ENCODE peak calls at places on chromosomes 1 and 21, in ten cellular contexts. P is colonic mucosa; H is brain microvascular endothelial cell; F is coronary artery; X is GM12864; E is CD4-positive, alpha-beta memory T cell; L is cardiac fibroblast; W is fibroblast of lung; C is cardiac muscle cell; N is dorsolateral prefrontal cortex. V is an unnamed sample.

GRCh38 chr1:24957808-24958752 is 28.0 kb upstream of the RUNX3 start:
- DNase-seq in P (no peak), H (no peak), F (no peak), X (no peak), E (no peak), L (no peak), W (no peak), C (no peak), N (no peak), V (no peak)

GRCh38 chr1:204130989-204131892 is 20.6 kb downstream of the ETNK2 start:
- DNase-seq in P (no peak), H (peak; percentile 82), F (no peak), X (no peak), E (no peak), L (peak; percentile 90), W (peak; percentile 81), C (peak; percentile 91), N (no peak), V (peak; percentile 59)

GRCh38 chr1:152112101-152112884 is 3.0 kb downstream of the TCHH start:
- DNase-seq in P (peak; percentile 21), H (no peak), F (no peak), X (no peak), E (no peak), L (peak; percentile 22), W (peak; percentile 9), C (peak; percentile 39), N (peak; percentile 57), V (no peak)

GRCh38 chr1:212608956-212609700 is 567 bp downstream of the ATF3 start:
- DNase-seq in P (peak; percentile 58), H (no peak), F (peak; percentile 82), X (no peak), E (peak; percentile 67), L (peak; percentile 52), W (peak; percentile 56), C (peak; percentile 55), N (peak; percentile 50), V (no peak)

GRCh38 chr1:18324246-18324645 is 156.5 kb upstream of the KLHDC7A start:
- DNase-seq in P (no peak), H (no peak), F (no peak), X (no peak), E (no peak), L (no peak), W (no peak), C (no peak), N (no peak), V (no peak)

GRCh38 chr1:209742409-209743144 is 13.3 kb upstream of the TRAF3IP3 start:
- DNase-seq in P (no peak), H (peak; percentile 72), F (no peak), X (no peak), E (no peak), L (peak; percentile 76), W (peak; percentile 79), C (peak; percentile 67), N (no peak), V (peak; percentile 46)

GRCh38 chr1:93608188-93609109 is 73.2 kb downstream of the BCAR3 start:
- DNase-seq in P (no peak), H (no peak), F (no peak), X (no peak), E (no peak), L (peak; percentile 65), W (peak; percentile 46), C (peak; percentile 71), N (no peak), V (no peak)

GRCh38 chr1:221430133-221430960 is 311.5 kb downstream of the DUSP10 start:
- DNase-seq in P (no peak), H (peak; percentile 22), F (no peak), X (no peak), E (no peak), L (no peak), W (peak; percentile 32), C (no peak), N (no peak), V (no peak)

GRCh38 chr1:38004284-38005101 is 821 bp downstream of the FHL3 start:
- DNase-seq in P (no peak), H (no peak), F (no peak), X (no peak), E (no peak), L (no peak), W (no peak), C (peak; percentile 30), N (no peak), V (no peak)

GRCh38 chr21:44285547-44285992 is at the start of gene AIRE:
- DNase-seq in P (no peak), H (peak; percentile 21), F (no peak), X (no peak), E (no peak), L (no peak), W (no peak), C (no peak), N (no peak), V (no peak)

GRCh38 chr21:34632498-34632897 is 17.6 kb upstream of the RCAN1 start:
- DNase-seq in P (no peak), H (no peak), F (no peak), X (no peak), E (no peak), L (no peak), W (no peak), C (no peak), N (no peak), V (no peak)
- H3K4me3 ChIP-seq in P (no peak overlapping the region), H (no peak overlapping the region), F (no peak overlapping the region), X (no peak overlapping the region), E (no peak overlapping the region), L (no peak overlapping the region), W (no peak overlapping the region), C (no peak overlapping the region), N (no peak overlapping the region), V (no peak overlapping the region)

GRCh38 chr1:36988311-36988710 is 46.0 kb downstream of the GRIK3 start:
- DNase-seq in P (no peak), H (no peak), F (no peak), X (no peak), E (no peak), L (no peak), W (no peak), C (no peak), N (no peak), V (no peak)
- H3K4me3 ChIP-seq in P (no peak overlapping the region), H (no peak overlapping the region), F (no peak overlapping the region), X (no peak overlapping the region), E (no peak overlapping the region), L (no peak overlapping the region), W (no peak overlapping the region), C (no peak overlapping the region), N (peak overlapping the region; percentile 7), V (no peak overlapping the region)

GRCh38 chr1:178939328-178939727 is 68.5 kb upstream of the ANGPTL1 start:
- DNase-seq in P (no peak), H (no peak), F (no peak), X (no peak), E (no peak), L (peak; percentile 23), W (peak; percentile 21), C (no peak), N (no peak), V (no peak)
- H3K4me3 ChIP-seq in P (no peak overlapping the region), H (no peak overlapping the region), F (peak overlapping the region; percentile 63), X (no peak overlapping the region), E (no peak overlapping the region), L (no peak overlapping the region), W (no peak overlapping the region), C (no peak overlapping the region), N (no peak overlapping the region), V (no peak overlapping the region)

DNA sequence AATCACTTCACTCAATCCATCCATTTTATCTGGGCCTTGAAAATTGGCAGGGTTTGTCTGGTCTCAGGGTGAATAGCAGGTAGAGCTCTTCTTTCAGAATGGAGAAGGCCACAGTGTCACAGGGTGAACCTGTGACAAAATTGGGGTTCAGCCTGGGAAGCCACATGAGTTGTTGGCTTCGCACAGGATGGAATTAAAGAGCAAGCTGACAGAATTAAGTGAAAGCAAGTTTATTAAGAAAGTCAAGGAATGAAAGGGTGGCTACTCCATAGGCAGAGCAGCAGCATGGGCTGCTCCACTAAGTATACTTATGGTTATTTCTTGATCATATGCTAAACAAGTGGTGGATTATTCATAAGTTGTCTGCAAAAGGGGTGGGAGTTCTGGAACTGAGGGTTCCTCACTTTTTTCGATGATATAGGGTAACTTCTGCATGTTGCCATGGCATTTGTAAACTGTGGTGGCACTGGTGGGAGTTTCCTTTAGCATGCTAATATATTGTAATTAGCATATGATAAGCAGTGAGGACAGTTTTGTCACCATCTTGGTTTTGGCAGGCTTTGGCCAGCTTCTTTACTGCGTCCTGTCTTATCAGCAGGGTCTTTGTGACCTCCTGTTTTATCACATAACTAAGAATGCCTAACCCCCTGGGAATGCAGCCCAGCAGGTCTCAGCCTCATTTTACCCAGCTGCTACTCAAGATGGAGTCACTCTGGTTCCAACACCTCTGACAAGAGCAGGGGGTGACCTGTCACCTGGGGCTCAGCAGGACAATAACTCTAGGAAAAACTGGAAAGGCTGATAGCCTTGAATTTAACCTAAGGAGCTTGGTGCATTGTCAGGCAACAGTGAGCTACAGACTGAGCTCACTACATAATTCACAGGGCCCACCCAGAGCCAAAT is 5.1 kb downstream of the IFNAR2 start:
- DNase-seq in P (no peak), H (no peak), F (no peak), X (no peak), E (no peak), L (no peak), W (no peak), C (no peak), N (no peak), V (no peak)
- H3K4me3 ChIP-seq in P (no peak overlapping the region), H (no peak overlapping the region), F (no peak overlapping the region), X (peak overlapping the region; percentile 7), E (no peak overlapping the region), L (no peak overlapping the region), W (no peak overlapping the region), C (no peak overlapping the region), N (no peak overlapping the region), V (no peak overlapping the region)

V was measured in skeletal muscle cell.